ENCODE peak calls at places on chromosomes 12 and 14, in eight cellular contexts. M is fibroblast of mammary gland, H is stomach, G is B cell, F is cardiac muscle cell, S is MCF 10A, E is cardiac fibroblast, I is esophagus squamous epithelium. Y is an unnamed sample.

GRCh38 chr14:89844508-89844907 is 110.0 kb downstream of the EFCAB11 start:
- DNase-seq in H (no peak), S (peak), F (no peak), E (no peak), M (no peak), G (no peak), I (no peak), Y (no peak)

GRCh38 chr14:91063119-91063518 is 2.7 kb upstream of the RPS6KA5 start:
- DNase-seq in F (peak), M (peak), S (no peak), G (no peak), H (no peak), I (no peak), E (peak), Y (peak)

GRCh38 chr14:51805541-51805940 is 54.9 kb upstream of the GNG2 start:
- DNase-seq in H (no peak), I (no peak), F (no peak), M (no peak), E (no peak), S (no peak), G (no peak), Y (no peak)

GRCh38 chr12:66775941-66776340 is 97.1 kb upstream of the GRIP1 start:
- DNase-seq in G (no peak), M (no peak), E (no peak), I (no peak), S (no peak), F (no peak), H (no peak), Y (no peak)

GRCh38 chr14:64762044-64763034 is 58.1 kb downstream of the PLEKHG3 start:
- DNase-seq in S (peak), I (no peak), E (peak), H (peak), M (peak), G (no peak), F (peak), Y (no peak)

GRCh38 chr14:23629831-23630396 is 6.2 kb upstream of the DHRS2 start:
- DNase-seq in I (no peak), S (no peak), F (no peak), M (no peak), G (no peak), H (no peak), E (no peak), Y (no peak)

GRCh38 chr12:75666980-75667359 is 155.6 kb upstream of the KRR1 start:
- DNase-seq in M (peak), S (peak), G (no peak), H (no peak), E (peak), F (peak), I (no peak), Y (no peak)

GRCh38 chr12:92144631-92145480 is 790 bp downstream of the BTG1 start:
- DNase-seq in E (peak), S (peak), M (peak), G (peak), F (peak), I (no peak), H (peak), Y (no peak)

GRCh38 chr12:122031342-122032216 is 9.9 kb downstream of the BCL7A start:
- DNase-seq in M (peak), S (peak), E (peak), I (no peak), F (peak), H (peak), G (peak), Y (peak)

DNA sequence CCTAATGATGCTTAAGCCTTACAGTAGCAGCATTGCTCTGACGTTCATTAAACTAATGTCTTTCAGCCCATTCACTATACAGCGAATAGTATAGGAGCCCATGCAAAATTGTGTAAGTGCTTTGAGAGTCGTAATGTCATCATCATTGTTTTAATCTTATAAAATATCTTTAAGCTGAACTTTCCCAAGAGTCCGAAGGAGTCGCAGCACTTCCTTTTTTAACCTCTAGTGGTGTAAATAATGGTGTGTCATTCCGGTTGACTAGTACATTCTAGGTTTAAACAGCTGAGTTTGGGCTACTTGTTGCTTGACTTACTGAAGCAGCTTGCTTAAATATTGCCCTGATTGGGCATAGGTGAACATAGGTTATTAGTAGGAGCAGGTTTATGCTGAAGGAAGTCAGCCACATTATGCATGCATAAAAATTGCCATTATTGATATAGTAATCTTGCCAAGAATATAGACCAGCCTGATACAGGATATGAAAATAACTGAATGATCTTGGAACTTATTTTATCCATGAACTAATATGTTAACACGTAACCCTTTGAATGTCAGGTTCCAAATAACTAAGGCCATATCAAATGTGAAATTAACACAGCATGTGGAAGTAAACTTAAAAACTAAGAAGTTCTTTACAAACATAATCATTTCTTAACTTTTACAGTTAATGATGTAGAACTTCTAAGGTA is 2.6 kb downstream of the WNK1 start:
- DNase-seq in F (peak), E (peak), I (no peak), S (peak), H (no peak), G (peak), M (peak), Y (peak)
- TF ChIP-seq CTCF in F (peak), E (peak), I (peak), S (peak), H (peak), G (peak), M (peak), Y (peak)

GRCh38 chr14:73759714-73760597 is 45.8 kb upstream of the PNMA1 start:
- DNase-seq in F (peak), H (peak), S (peak), I (peak), G (peak), E (peak), M (peak), Y (peak)
- TF ChIP-seq CTCF in F (no peak), H (no peak), S (peak), I (no peak), G (peak), E (no peak), M (no peak), Y (no peak)

GRCh38 chr14:101965796-101966718 is 1.7 kb downstream of the DYNC1H1 start:
- DNase-seq in M (peak), I (no peak), G (no peak), H (no peak), E (peak), S (peak), F (peak), Y (no peak)
- TF ChIP-seq CTCF in M (no peak), I (no peak), G (no peak), H (no peak), E (no peak), S (no peak), F (no peak), Y (no peak)

DNA sequence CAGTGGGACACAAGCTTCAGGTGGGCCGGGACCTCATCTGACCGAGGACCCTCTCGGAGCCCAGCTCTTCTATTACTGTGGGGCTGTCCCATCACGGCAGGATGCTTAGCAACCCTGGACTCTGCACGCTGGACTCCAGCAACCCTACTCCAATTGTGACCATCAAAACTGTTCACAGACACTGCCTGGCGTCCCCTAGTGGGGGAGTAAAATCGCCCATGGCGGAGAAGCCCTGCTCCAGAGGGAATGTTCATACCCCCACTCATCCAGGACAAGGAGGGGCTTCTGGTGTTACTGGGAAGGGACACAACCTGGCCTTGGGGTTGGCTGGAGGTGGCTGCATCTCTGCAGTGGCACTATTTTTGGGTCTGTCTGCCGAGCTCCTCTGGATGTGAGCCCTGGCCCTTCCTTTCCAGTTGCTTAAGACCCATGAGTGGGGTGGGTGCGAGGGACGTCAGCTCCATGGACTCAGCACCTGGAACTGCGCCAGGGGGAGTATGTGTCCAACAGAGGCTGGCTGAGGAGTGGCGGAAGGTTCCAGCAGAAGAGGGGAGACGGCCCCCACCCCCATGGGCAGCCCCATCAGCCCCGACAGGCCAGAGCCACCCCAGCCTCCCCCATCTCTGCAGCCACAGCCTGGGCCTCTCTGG is 103.8 kb downstream of the RFLNA start:
- DNase-seq in I (no peak), M (no peak), S (no peak), F (peak), G (no peak), E (peak), H (peak), Y (no peak)
- TF ChIP-seq CTCF in I (no peak), M (peak), S (no peak), F (peak), G (no peak), E (no peak), H (no peak), Y (no peak)

GRCh38 chr14:63633801-63634200 is 7.9 kb downstream of the WDR89 start:
- DNase-seq in G (no peak), H (no peak), F (peak), M (no peak), S (no peak), I (no peak), E (peak), Y (no peak)
- TF ChIP-seq CTCF in G (no peak), H (no peak), F (no peak), M (no peak), S (no peak), I (no peak), E (peak), Y (no peak)

DNA sequence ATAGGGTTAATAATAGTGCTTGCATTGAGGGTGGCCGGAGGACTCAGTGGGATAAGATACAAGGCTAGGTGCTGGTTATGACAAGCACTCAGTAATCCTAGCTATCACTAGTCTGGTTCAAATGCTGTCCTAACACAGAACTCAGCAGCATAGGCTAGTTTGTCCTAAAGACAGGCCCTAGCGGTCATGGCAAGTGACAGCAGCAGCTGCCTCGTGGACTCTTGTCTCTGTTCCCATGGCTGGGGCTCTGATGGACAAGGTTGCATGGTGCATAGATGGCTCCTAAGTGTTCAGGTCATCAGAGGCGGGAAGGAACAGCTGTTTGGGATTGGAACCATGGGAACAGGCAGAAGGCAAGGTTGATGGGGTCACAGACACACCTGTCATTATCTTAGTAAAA is 42.4 kb upstream of the IGF1 start:
- DNase-seq in I (no peak), H (no peak), S (no peak), G (no peak), F (no peak), E (no peak), M (no peak), Y (no peak)
- TF ChIP-seq CTCF in I (no peak), H (no peak), S (no peak), G (no peak), F (no peak), E (no peak), M (no peak), Y (no peak)

Y was measured in GM10248.